ENCODE peak calls at places on chromosomes 7 and 10, in six cellular contexts. A is HepG2, O is right lobe of liver, H is esophagus squamous epithelium, R is ovary, P is HCT116. Q is an unnamed sample. For H3K4me1, the result is how much of the 10 kb centered on the place peaks cover.

GRCh38 chr7:101690061-101690460 is 61.0 kb upstream of the MYL10 start:
- DNase-seq in H (no peak), P (no peak), O (no peak), R (no peak), A (no peak), Q (no peak)

GRCh38 chr10:132707121-132707775 is 78.7 kb downstream of the NKX6-2 start:
- DNase-seq in R (no peak), A (peak), O (peak), H (no peak), P (no peak), Q (no peak)

GRCh38 chr10:43078986-43079273 is 2.1 kb downstream of the RET start:
- DNase-seq in P (no peak), A (no peak), O (no peak), R (no peak), H (no peak), Q (peak)

GRCh38 chr7:12119638-12120303 is 91.3 kb upstream of the TMEM106B start:
- DNase-seq in R (no peak), O (no peak), H (no peak), A (no peak), P (no peak), Q (peak)

GRCh38 chr10:91111060-91111459 is 109.4 kb upstream of the PCGF5 start:
- DNase-seq in P (no peak), A (no peak), H (no peak), O (no peak), R (no peak), Q (no peak)

GRCh38 chr7:26555971-26556830 is 264.5 kb downstream of the SNX10 start:
- DNase-seq in O (no peak), A (no peak), P (no peak), R (no peak), H (no peak), Q (peak)

GRCh38 chr7:155066417-155066950 is 3.6 kb upstream of the HTR5A start:
- DNase-seq in R (no peak), O (no peak), A (no peak), P (no peak), H (no peak), Q (no peak)

GRCh38 chr10:95798307-95798850 is 42.4 kb downstream of the ENTPD1 start:
- DNase-seq in H (no peak), R (no peak), P (no peak), A (no peak), O (no peak), Q (no peak)

GRCh38 chr10:61937631-61938284 is 36.3 kb downstream of the ARID5B start:
- DNase-seq in R (no peak), H (no peak), O (no peak), P (no peak), A (no peak), Q (no peak)

GRCh38 chr7:7017707-7018265 is 164.6 kb upstream of the C1GALT1 start:
- DNase-seq in A (no peak), H (no peak), O (no peak), P (no peak), R (no peak), Q (no peak)

GRCh38 chr7:25358831-25359350 is 130.6 kb upstream of the NPVF start:
- DNase-seq in R (no peak), H (no peak), A (no peak), O (no peak), P (no peak), Q (no peak)

GRCh38 chr7:141369422-141369821 is 181.8 kb upstream of the AGK start:
- DNase-seq in H (no peak), O (peak), R (no peak), A (no peak), P (no peak), Q (peak)

GRCh38 chr7:2038876-2039728 is 193.6 kb downstream of the MAD1L1 start:
- DNase-seq in H (no peak), A (no peak), P (no peak), R (no peak), O (no peak), Q (no peak)
- H3K4me1 ChIP-seq in H (under half), A (under half), P (under half), R (under half), O (under half), Q (under half)

GRCh38 chr10:78258303-78259030 is 224.8 kb downstream of the RPS24 start:
- DNase-seq in P (no peak), A (no peak), H (no peak), O (no peak), R (no peak), Q (no peak)

GRCh38 chr10:78255796-78256638 is 222.4 kb downstream of the RPS24 start:
- DNase-seq in O (no peak), A (peak), P (peak), R (no peak), H (no peak), Q (peak)

GRCh38 chr10:78254013-78254412 is 220.3 kb downstream of the RPS24 start:
- DNase-seq in P (no peak), O (no peak), R (no peak), H (no peak), A (no peak), Q (no peak)

GRCh38 chr10:78253072-78253853 is 219.6 kb downstream of the RPS24 start:
- DNase-seq in A (no peak), R (no peak), H (no peak), O (no peak), P (no peak), Q (no peak)

DNA sequence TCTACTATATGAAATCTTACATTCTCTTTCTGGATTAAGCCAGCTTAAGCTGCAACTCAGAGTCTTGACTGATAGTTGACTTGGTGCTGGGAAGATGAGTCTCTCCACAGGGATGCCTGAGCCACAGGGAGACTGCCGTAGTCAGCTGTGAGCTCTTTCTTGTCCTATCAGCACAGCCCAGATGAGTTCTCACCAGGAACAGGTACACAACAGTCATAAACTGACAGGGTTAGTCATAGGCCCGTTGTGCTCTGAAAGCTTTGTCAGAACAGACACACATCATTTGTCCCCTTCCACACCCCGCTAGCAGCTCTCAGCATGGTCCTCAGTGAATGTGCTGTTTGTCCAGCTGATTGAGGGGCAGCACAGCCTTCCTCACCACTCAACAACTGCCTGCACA is 221.6 kb downstream of the RPS24 start:
- DNase-seq in A (no peak), H (no peak), O (no peak), R (no peak), P (no peak), Q (no peak)
- TF ChIP-seq POLR2A in A (no peak), H (no peak), O (no peak), R (no peak), P (no peak), Q (no peak)

DNA sequence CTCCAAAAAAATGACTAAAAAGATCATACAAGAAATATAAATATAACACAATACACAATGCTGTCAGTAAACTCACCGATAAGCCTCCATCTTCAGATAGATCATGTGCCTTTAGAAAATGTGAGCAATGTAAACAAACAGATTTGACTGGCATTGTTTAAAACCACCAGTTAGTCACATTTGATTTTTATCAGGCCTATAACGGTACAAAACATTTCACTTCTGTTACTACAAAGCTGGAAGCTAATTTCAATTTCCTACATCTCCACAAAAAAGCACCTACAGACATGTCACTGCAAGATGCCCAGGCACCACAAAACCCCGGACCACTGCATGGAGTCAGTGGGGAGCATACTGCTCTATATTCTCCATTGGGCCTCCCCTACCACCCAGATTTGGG is 18.9 kb downstream of the SGMS1 start:
- DNase-seq in P (no peak), H (no peak), O (no peak), A (no peak), R (no peak), Q (no peak)
- H3K4me1 ChIP-seq in P (under half), H (half or more), O (under half), A (half or more), R (under half), Q (under half)

GRCh38 chr10:11164806-11165590 is 147.3 kb downstream of the CELF2 start:
- DNase-seq in O (peak), A (no peak), H (no peak), R (peak), P (no peak), Q (peak)
- TF ChIP-seq POLR2A in O (peak), A (no peak), H (peak), R (no peak), P (no peak), Q (no peak)

GRCh38 chr7:47488969-47489342 is 93.0 kb downstream of the TNS3 start:
- DNase-seq in A (no peak), H (no peak), O (no peak), P (no peak), R (no peak), Q (no peak)
- H3K4me1 ChIP-seq in A (under half), H (under half), O (under half), P (under half), R (under half), Q (under half)

GRCh38 chr10:60794953-60795352 is 16.7 kb downstream of the CDK1 start:
- DNase-seq in R (no peak), O (no peak), A (no peak), P (no peak), H (no peak), Q (no peak)

GRCh38 chr10:60788543-60788942 is 10.3 kb downstream of the CDK1 start:
- DNase-seq in H (no peak), O (no peak), R (no peak), A (no peak), P (no peak), Q (no peak)

GRCh38 chr10:60789340-60789739 is 11.1 kb downstream of the CDK1 start:
- DNase-seq in H (no peak), P (no peak), R (no peak), A (no peak), O (no peak), Q (no peak)
- TF ChIP-seq POLR2A in H (no peak), P (no peak), R (no peak), A (no peak), O (no peak), Q (no peak)

DNA sequence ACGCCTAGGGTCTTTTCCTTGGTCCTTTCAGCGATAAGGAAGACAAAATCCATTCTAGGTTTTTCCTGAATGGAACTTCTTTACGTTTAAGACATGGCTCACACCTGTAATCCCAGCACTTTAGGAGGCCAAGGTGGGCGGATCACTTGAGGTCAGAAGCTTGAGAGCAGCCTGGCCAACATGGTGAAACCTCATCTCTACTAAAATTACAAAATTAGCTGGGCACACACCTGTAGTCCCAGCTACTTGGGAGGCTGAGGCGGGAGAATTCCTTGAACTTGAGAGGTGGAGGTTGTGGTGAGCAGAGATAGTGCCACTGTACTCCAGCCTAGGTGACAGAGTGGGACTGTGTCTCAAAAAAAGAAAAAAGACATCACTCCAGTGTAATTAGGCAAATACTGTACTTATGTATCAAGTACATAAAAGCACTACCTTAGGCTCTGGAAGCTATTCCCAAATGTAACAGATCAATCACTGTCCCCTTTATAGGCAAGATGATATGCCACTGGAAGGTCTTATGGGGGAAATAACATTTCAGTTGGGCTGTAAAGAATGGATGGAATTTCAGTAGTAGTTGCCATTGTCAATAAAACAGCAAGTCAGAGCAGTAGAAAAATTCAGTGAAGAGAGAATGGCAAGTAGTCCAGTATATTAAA is 5.7 kb downstream of the STK17A start:
- DNase-seq in R (no peak), P (no peak), H (no peak), A (no peak), O (no peak), Q (no peak)
- H3K4me1 ChIP-seq in R (under half), P (under half), H (under half), A (half or more), O (under half), Q (under half)

GRCh38 chr7:76282344-76283253 is 19.9 kb upstream of the HSPB1 start:
- DNase-seq in H (no peak), R (peak), P (no peak), O (no peak), A (no peak), Q (peak)
- TF ChIP-seq POLR2A in H (no peak), R (no peak), P (peak), O (no peak), A (no peak), Q (no peak)

GRCh38 chr10:35341521-35341920 is 5.2 kb downstream of the CCNY start:
- DNase-seq in A (no peak), O (no peak), H (no peak), P (no peak), R (no peak), Q (no peak)

GRCh38 chr10:35345383-35345742 is 9.1 kb downstream of the CCNY start:
- DNase-seq in H (no peak), P (no peak), A (peak), O (no peak), R (no peak), Q (no peak)

GRCh38 chr10:35342381-35342780 is 6.1 kb downstream of the CCNY start:
- DNase-seq in H (no peak), O (no peak), P (no peak), A (no peak), R (no peak), Q (no peak)

GRCh38 chr10:35346248-35346647 is 9.9 kb downstream of the CCNY start:
- DNase-seq in H (no peak), O (peak), A (no peak), R (no peak), P (no peak), Q (no peak)

DNA sequence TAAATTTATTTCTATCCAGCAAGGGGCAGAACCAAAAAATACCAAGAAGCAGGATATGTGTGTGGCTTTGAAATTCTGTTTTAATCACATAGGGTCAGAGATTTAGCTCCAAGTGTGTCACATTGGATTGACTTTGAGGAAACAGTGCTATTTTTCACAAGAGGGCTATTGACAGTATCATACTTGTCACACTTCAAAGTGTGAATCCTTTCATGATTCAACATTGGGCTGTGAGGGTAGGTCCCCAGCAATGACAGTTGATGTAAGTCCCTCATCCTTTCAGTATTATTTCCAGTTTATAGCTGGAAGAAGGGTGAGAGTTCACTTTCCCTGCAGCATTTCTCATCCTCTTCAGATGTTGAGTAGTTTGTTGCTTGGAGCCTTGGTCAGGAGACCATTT is 7.4 kb downstream of the CCNY start:
- DNase-seq in O (no peak), R (no peak), H (no peak), A (no peak), P (no peak), Q (no peak)
- H3K4me1 ChIP-seq in O (under half), R (under half), H (under half), A (half or more), P (under half), Q (under half)

Q was measured in testis.